ENCODE peak calls at places on chromosome 12, in seven cellular contexts. B is fibroblast of lung, R is GM23248, Q is IMR-90, D is endothelial cell of umbilical vein, S is SK-N-SH, I is kidney. V is an unnamed sample.

GRCh38 chr12:74021937-74022336 is 515.7 kb upstream of the ATXN7L3B start:
- DNase-seq in S (peak; percentile 36), D (peak; percentile 33), I (no peak), Q (no peak), R (peak; percentile 28), B (peak; percentile 11), V (peak; percentile 24)

GRCh38 chr12:26857465-26858176 is 24.6 kb upstream of the ITPR2 start:
- DNase-seq in S (peak; percentile 26), D (peak; percentile 99), I (no peak), Q (no peak), B (no peak), R (no peak), V (no peak)

GRCh38 chr12:19757317-19757877 is 318.1 kb downstream of the AEBP2 start:
- DNase-seq in D (peak; percentile 64), R (peak; percentile 69), S (peak; percentile 31), I (no peak), Q (peak; percentile 64), B (peak; percentile 60), V (no peak)

GRCh38 chr12:23055004-23055403 is 430.0 kb downstream of the ETNK1 start:
- DNase-seq in B (peak; percentile 22), I (no peak), S (no peak), D (peak; percentile 4), Q (peak; percentile 7), R (peak; percentile 12), V (peak; percentile 19)

GRCh38 chr12:27462151-27462694 is 15.7 kb downstream of the SMCO2 start:
- DNase-seq in D (peak; percentile 97), I (no peak), S (no peak), B (peak; percentile 75), R (peak; percentile 64), Q (peak; percentile 87), V (no peak)

GRCh38 chr12:74408601-74409166 is 129.0 kb upstream of the ATXN7L3B start:
- DNase-seq in I (no peak), B (no peak), S (no peak), D (no peak), R (no peak), Q (no peak), V (no peak)

GRCh38 chr12:1863823-1864222 is 43.5 kb downstream of the LRTM2 start:
- DNase-seq in D (no peak), I (no peak), R (no peak), B (no peak), Q (no peak), S (no peak), V (no peak)

GRCh38 chr12:56932867-56933266 is 1.3 kb downstream of the SDR9C7 start:
- DNase-seq in B (no peak), Q (no peak), S (no peak), I (no peak), D (no peak), R (no peak), V (no peak)

GRCh38 chr12:63898764-63899337 is 54.4 kb downstream of the SRGAP1 start:
- DNase-seq in I (no peak), Q (no peak), B (no peak), R (no peak), S (no peak), D (no peak), V (no peak)

GRCh38 chr12:11500222-11500860 is 105.0 kb upstream of the PRB2 start:
- DNase-seq in Q (peak; percentile 50), D (peak; percentile 75), S (peak; percentile 74), R (peak; percentile 78), B (peak; percentile 59), I (peak; percentile 94), V (peak; percentile 82)

GRCh38 chr12:46998811-46999368 is 80.5 kb upstream of the PCED1B start:
- DNase-seq in S (no peak), B (peak; percentile 22), Q (peak; percentile 82), D (peak; percentile 8), I (no peak), R (peak; percentile 90), V (no peak)

GRCh38 chr12:70577283-70577634 is 60.0 kb downstream of the PTPRB start:
- DNase-seq in Q (no peak), S (no peak), R (no peak), B (no peak), D (no peak), I (no peak), V (no peak)

GRCh38 chr12:14741153-14741552 is 44.8 kb upstream of the GUCY2C start:
- DNase-seq in D (no peak), R (no peak), B (no peak), Q (no peak), S (no peak), I (no peak), V (no peak)

GRCh38 chr12:105948331-105948730 is 190.4 kb downstream of the NUAK1 start:
- DNase-seq in R (peak; percentile 17), D (no peak), S (no peak), B (peak; percentile 23), Q (peak; percentile 23), I (no peak), V (no peak)

DNA sequence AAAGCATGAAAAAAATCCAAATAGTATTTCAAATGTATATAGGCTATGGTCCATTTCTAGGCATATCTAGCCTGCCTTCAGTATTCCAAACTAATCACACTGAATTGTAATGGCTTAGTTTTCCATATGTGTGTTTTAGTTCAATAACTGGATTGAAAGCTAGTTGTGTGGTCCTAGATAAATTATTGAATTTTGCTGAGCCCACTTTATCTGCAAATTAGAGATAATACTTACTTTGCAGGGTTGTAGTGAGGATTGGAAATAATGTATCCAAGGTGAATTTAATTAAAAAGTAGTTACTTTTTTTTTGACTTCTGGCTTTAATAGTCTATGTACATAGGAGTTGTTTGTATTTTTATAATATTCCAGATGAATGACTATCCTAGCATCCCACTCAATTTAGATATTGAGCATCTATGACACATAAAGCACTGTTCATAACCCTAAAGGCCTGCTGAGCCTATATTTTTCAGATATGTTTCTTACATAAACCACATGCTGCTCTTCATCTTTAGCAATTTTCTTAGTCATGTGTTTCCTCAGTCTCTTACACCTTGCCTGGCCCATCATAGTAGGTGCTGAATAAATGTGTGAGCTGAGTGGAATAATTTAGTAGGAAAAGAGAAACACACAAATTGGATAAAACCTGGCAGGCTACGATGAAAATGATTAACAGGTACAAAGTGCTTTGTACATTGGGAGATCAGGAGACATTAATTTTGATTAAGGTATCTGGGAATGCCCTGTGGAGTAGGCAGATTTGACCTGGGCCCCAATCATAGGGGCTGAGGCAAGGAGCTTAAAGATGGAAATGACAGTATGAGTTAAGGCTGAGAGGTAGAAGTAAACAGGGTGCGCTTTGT is 1.1 kb upstream of the ATP23 start:
- DNase-seq in R (no peak), I (no peak), Q (no peak), D (no peak), B (no peak), S (no peak), V (no peak)
- H3K9ac ChIP-seq in R (peak overlapping the region; percentile 72), I (no peak overlapping the region), Q (peak overlapping the region; percentile 81), D (no peak overlapping the region), B (no peak overlapping the region), S (no peak overlapping the region), V (peak overlapping the region; percentile 72)

DNA sequence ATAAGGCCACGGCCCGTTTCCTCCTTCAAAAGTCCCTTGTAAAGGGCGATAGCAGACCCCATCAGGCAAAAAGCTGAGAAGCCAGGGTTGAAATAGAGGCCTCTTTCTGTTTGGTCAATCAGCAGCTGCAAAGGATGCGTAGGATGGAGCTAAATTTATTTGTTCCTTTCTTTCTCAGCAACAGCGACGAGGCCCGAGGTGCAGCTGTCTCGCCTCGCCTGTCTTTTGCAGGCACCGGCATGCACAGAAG is 176 bp upstream of the MAP1LC3B2 start:
- DNase-seq in B (no peak), D (no peak), R (no peak), I (no peak), S (no peak), Q (no peak), V (no peak)
- H3K9ac ChIP-seq in B (no peak overlapping the region), D (no peak overlapping the region), R (peak overlapping the region; percentile 72), I (no peak overlapping the region), S (no peak overlapping the region), Q (no peak overlapping the region), V (peak overlapping the region; percentile 58)

DNA sequence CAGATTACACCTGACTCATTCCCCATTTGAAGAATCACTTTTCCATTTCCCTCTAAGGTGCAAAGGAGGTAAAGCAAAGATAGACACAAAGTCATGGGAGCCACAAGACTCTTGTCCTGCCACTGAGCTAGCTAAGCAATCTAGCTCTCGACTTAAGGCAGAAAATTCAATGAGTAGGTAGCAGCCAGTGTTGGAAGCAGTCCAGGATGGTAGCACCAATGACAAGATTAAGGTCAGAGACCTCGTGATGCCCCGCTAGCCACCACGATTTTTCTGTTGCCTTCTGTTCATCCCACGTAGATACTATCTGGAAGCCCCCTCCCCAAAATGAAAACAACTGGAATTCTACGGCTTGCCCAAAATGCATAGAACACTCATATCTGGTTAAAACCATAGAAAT is 1.4 kb downstream of the VAMP1 start:
- DNase-seq in D (no peak), I (no peak), S (no peak), R (no peak), Q (no peak), B (no peak), V (no peak)
- H3K9ac ChIP-seq in D (no peak overlapping the region), I (no peak overlapping the region), S (peak overlapping the region; percentile 87), R (peak overlapping the region; percentile 86), Q (no peak overlapping the region), B (no peak overlapping the region), V (no peak overlapping the region)

GRCh38 chr12:58583541-58583940 is 336.8 kb downstream of the LRIG3 start:
- DNase-seq in D (no peak), R (peak; percentile 72), Q (peak; percentile 19), B (peak; percentile 57), I (no peak), S (no peak), V (no peak)
- H3K9ac ChIP-seq in D (no peak overlapping the region), R (no peak overlapping the region), Q (no peak overlapping the region), B (no peak overlapping the region), I (no peak overlapping the region), S (no peak overlapping the region), V (no peak overlapping the region)